ENCODE peak calls at places on chromosomes 12 and 14, in six cellular contexts. Y is sigmoid colon, E is prostate gland, U is spleen, K is endothelial cell of umbilical vein, V is suprapubic skin. A is an unnamed sample.

GRCh38 chr12:124867389-124867930 is 3.8 kb upstream of the SCARB1 start:
- DNase-seq in K (no peak), U (no peak), E (no peak), V (no peak), Y (no peak), A (peak; percentile 39)

GRCh38 chr12:45327823-45328383 is 112.0 kb downstream of the ANO6 start:
- DNase-seq in K (no peak), Y (no peak), V (no peak), E (no peak), U (no peak), A (no peak)

GRCh38 chr14:50741571-50741970 is 73.5 kb upstream of the SAV1 start:
- DNase-seq in E (peak; percentile 46), Y (no peak), U (no peak), V (no peak), K (peak; percentile 55), A (no peak)

GRCh38 chr14:100027771-100028490 is 37.3 kb upstream of the EVL start:
- DNase-seq in E (no peak), K (no peak), Y (no peak), U (no peak), V (no peak), A (no peak)

GRCh38 chr14:100303179-100303578 is 3.1 kb downstream of the SLC25A29 start:
- DNase-seq in K (no peak), U (no peak), E (no peak), V (no peak), Y (no peak), A (no peak)

GRCh38 chr12:75969768-75970167 is 61.8 kb downstream of the PHLDA1 start:
- DNase-seq in K (no peak), U (no peak), Y (no peak), E (no peak), V (no peak), A (no peak)

GRCh38 chr12:77924703-77925102 is 94.0 kb downstream of the NAV3 start:
- DNase-seq in U (no peak), Y (no peak), K (no peak), V (no peak), E (no peak), A (no peak)

GRCh38 chr14:74825008-74825407 is 50.9 kb downstream of the PROX2 start:
- DNase-seq in Y (no peak), E (no peak), U (no peak), K (peak; percentile 65), V (no peak), A (no peak)

GRCh38 chr12:75480469-75480949 is at the start of gene GLIPR1:
- DNase-seq in V (peak; percentile 83), Y (peak; percentile 92), K (peak; percentile 93), U (peak; percentile 90), E (peak; percentile 56), A (peak; percentile 57)

GRCh38 chr12:127239781-127240180 is 1027.2 kb upstream of the TMEM132C start:
- DNase-seq in Y (no peak), K (no peak), V (no peak), U (no peak), E (no peak), A (no peak)

GRCh38 chr14:54625158-54625557 is 58.2 kb downstream of the SAMD4A start:
- DNase-seq in U (no peak), V (no peak), K (no peak), E (no peak), Y (no peak), A (no peak)

GRCh38 chr14:104797112-104798044 is 1.8 kb upstream of the AKT1 start:
- DNase-seq in V (no peak), Y (no peak), K (no peak), E (no peak), U (no peak), A (peak; percentile 61)

GRCh38 chr12:71947645-71948105 is 9.0 kb downstream of the TPH2 start:
- DNase-seq in E (no peak), Y (no peak), K (no peak), V (no peak), U (no peak), A (no peak)

GRCh38 chr14:76936483-76936882 is 92.0 kb downstream of the IRF2BPL start:
- DNase-seq in E (no peak), Y (peak; percentile 86), U (no peak), V (no peak), K (no peak), A (no peak)

GRCh38 chr12:62866451-62867082 is 68.4 kb downstream of the PPM1H start:
- DNase-seq in E (no peak), K (peak; percentile 65), U (no peak), Y (no peak), V (no peak), A (no peak)

GRCh38 chr14:20801726-20802125 is 918 bp downstream of the RNASE1 start:
- DNase-seq in Y (no peak), U (no peak), K (peak; percentile 50), V (no peak), E (no peak), A (peak; percentile 66)

GRCh38 chr12:77833329-77833728 is 2.6 kb downstream of the NAV3 start:
- DNase-seq in V (no peak), Y (no peak), U (no peak), E (no peak), K (no peak), A (no peak)

GRCh38 chr12:70556179-70556869 is 80.9 kb downstream of the PTPRB start:
- DNase-seq in Y (no peak), U (no peak), K (no peak), E (no peak), V (no peak), A (no peak)

GRCh38 chr12:2282321-2282720 is 229.5 kb downstream of the CACNA1C start:
- DNase-seq in K (no peak), E (no peak), U (no peak), Y (no peak), V (no peak), A (no peak)

GRCh38 chr12:110640275-110641025 is 26.5 kb downstream of the TCTN1 start:
- DNase-seq in K (no peak), V (peak; percentile 41), E (no peak), Y (no peak), U (no peak), A (no peak)

GRCh38 chr14:22549304-22549962 is 39.6 kb downstream of the DAD1 start:
- DNase-seq in V (no peak), Y (no peak), E (no peak), K (no peak), U (no peak), A (no peak)

GRCh38 chr12:14960548-14961465 is 594 bp downstream of the ARHGDIB start:
- DNase-seq in V (no peak), U (peak; percentile 81), Y (no peak), E (no peak), K (peak; percentile 83), A (no peak)

GRCh38 chr14:54935958-54936357 is 33.3 kb upstream of the GCH1 start:
- DNase-seq in V (no peak), U (no peak), K (no peak), E (no peak), Y (no peak), A (no peak)

GRCh38 chr12:45726594-45727300 is 2.8 kb upstream of the ARID2 start:
- DNase-seq in Y (peak; percentile 83), V (peak; percentile 86), U (peak; percentile 92), K (no peak), E (peak; percentile 64), A (peak; percentile 58)

GRCh38 chr12:71661977-71662522 is 1.6 kb downstream of the ZFC3H1 start:
- DNase-seq in V (no peak), K (peak; percentile 54), U (no peak), Y (no peak), E (no peak), A (no peak)

GRCh38 chr14:81472096-81472800 is 61.4 kb downstream of the SEL1L start:
- DNase-seq in E (no peak), V (no peak), Y (no peak), K (no peak), U (no peak), A (no peak)

GRCh38 chr14:35879654-35880249 is 53.6 kb downstream of the BRMS1L start:
- DNase-seq in U (no peak), Y (no peak), E (no peak), V (no peak), K (peak; percentile 20), A (no peak)

GRCh38 chr12:110966081-110966760 is 45.8 kb upstream of the MYL2 start:
- DNase-seq in U (no peak), V (no peak), E (no peak), K (no peak), Y (no peak), A (no peak)

GRCh38 chr12:112750971-112751370 is 40.6 kb upstream of the RPH3A start:
- DNase-seq in K (no peak), Y (no peak), E (no peak), U (no peak), V (no peak), A (no peak)

GRCh38 chr14:63887899-63888298 is 35.1 kb downstream of the SYNE2 start:
- DNase-seq in Y (no peak), K (no peak), U (no peak), V (no peak), E (no peak), A (no peak)

GRCh38 chr14:51394391-51394790 is 154.3 kb downstream of the TMX1 start:
- DNase-seq in Y (no peak), E (peak; percentile 12), K (peak; percentile 53), U (no peak), V (no peak), A (no peak)

GRCh38 chr14:71113376-71113775 is 206.1 kb downstream of the PCNX1 start:
- DNase-seq in U (no peak), E (no peak), Y (no peak), K (no peak), V (no peak), A (no peak)

GRCh38 chr12:130506844-130507243 is 169.2 kb downstream of the PIWIL1 start:
- DNase-seq in E (no peak), K (no peak), V (no peak), Y (no peak), U (no peak), A (no peak)

GRCh38 chr12:30969606-30970395 is 43.3 kb downstream of the TSPAN11 start:
- DNase-seq in E (no peak), Y (no peak), K (no peak), U (no peak), V (no peak), A (no peak)
- H3K4me1 ChIP-seq in E (no peaks in the 10 kb centered on the region), Y (peaks cover 9% of the 10 kb centered on the region), K (no peaks in the 10 kb centered on the region), U (no peaks in the 10 kb centered on the region), V (peaks cover 34% of the 10 kb centered on the region), A (peaks cover 12% of the 10 kb centered on the region)

GRCh38 chr12:121203482-121203881 is 6.4 kb upstream of the P2RX4 start:
- DNase-seq in Y (no peak), K (no peak), U (no peak), E (no peak), V (no peak), A (no peak)
- TF ChIP-seq POLR2AphosphoS5 in Y (no peak), K (no peak), U (no peak), E (no peak), V (no peak), A (no peak)

GRCh38 chr12:116130431-116130830 is 147.1 kb downstream of the MED13L start:
- DNase-seq in E (no peak), V (no peak), Y (no peak), U (no peak), K (peak; percentile 62), A (no peak)
- H3K4me1 ChIP-seq in E (no peaks in the 10 kb centered on the region), V (peaks cover 69% of the 10 kb centered on the region), Y (peaks cover 75% of the 10 kb centered on the region), U (peaks cover 81% of the 10 kb centered on the region), K (peaks cover 17% of the 10 kb centered on the region), A (peaks cover 52% of the 10 kb centered on the region)

DNA sequence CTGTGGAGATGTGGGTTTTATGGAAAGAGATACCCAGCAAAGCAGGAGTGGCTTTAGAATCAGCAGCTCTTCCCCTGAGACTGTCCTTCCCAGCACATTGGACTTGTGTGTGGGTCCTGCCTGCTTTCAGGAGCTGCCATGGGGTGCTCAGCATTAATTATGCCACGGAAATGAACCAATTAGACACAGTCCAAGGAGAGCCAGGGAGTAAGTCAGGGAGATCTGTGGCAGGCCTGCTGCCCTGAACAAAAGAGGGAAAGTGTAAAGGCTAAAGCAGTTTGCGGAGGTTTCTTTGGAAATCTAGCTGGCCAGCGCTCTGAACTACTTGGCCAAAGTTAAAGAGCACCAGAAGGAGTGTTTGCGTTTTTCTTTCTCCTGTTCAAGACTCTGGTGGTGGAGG is 65.7 kb upstream of the SRSF5 start:
- DNase-seq in V (no peak), U (no peak), E (no peak), K (no peak), Y (no peak), A (no peak)
- TF ChIP-seq POLR2AphosphoS5 in V (no peak), U (no peak), E (no peak), K (no peak), Y (no peak), A (no peak)